ENCODE peak calls at places on chromosomes 12 and 14, in four cellular contexts. One of them, this sample, is unnamed.

GRCh38 chr14:92866181-92866752 is 56.7 kb upstream of the CHGA start:
- DNase-seq in right lobe of liver: no peak
- DNase-seq in GM23338: no peak
- DNase-seq in upper lobe of right lung: no peak
- DNase-seq in this sample: no peak

GRCh38 chr14:75268638-75269550 is 9.7 kb upstream of the FOS start:
- DNase-seq in right lobe of liver: no peak
- DNase-seq in GM23338: peak
- DNase-seq in upper lobe of right lung: no peak
- DNase-seq in this sample: no peak

GRCh38 chr14:61662001-61662400 is 33.3 kb upstream of the HIF1A start:
- DNase-seq in GM23338: no peak
- DNase-seq in upper lobe of right lung: no peak
- DNase-seq in right lobe of liver: no peak
- DNase-seq in this sample: no peak

GRCh38 chr12:122062832-122063690 is 15.5 kb upstream of the MLXIP start:
- DNase-seq in upper lobe of right lung: no peak
- DNase-seq in GM23338: no peak
- DNase-seq in right lobe of liver: peak
- DNase-seq in this sample: peak

GRCh38 chr12:115163710-115164109 is 479.7 kb upstream of the TBX3 start:
- DNase-seq in GM23338: no peak
- DNase-seq in right lobe of liver: no peak
- DNase-seq in upper lobe of right lung: no peak
- DNase-seq in this sample: no peak

GRCh38 chr12:104903648-104904423 is 54.3 kb downstream of the SLC41A2 start:
- DNase-seq in right lobe of liver: no peak
- DNase-seq in upper lobe of right lung: no peak
- DNase-seq in GM23338: no peak
- DNase-seq in this sample: no peak

GRCh38 chr12:106767954-106768501 is 6.5 kb upstream of the RIC8B start:
- DNase-seq in GM23338: peak
- DNase-seq in upper lobe of right lung: no peak
- DNase-seq in right lobe of liver: peak
- DNase-seq in this sample: no peak

GRCh38 chr12:18747960-18748359 is 10.0 kb downstream of the CAPZA3 start:
- DNase-seq in GM23338: peak
- DNase-seq in right lobe of liver: no peak
- DNase-seq in upper lobe of right lung: no peak
- DNase-seq in this sample: no peak

GRCh38 chr12:89779090-89779489 is 70.5 kb upstream of the ATP2B1 start:
- DNase-seq in GM23338: no peak
- DNase-seq in upper lobe of right lung: no peak
- DNase-seq in right lobe of liver: no peak
- DNase-seq in this sample: no peak

GRCh38 chr14:92963301-92964123 is 40.6 kb downstream of the CHGA start:
- DNase-seq in upper lobe of right lung: no peak
- DNase-seq in right lobe of liver: peak
- DNase-seq in GM23338: no peak
- DNase-seq in this sample: peak

GRCh38 chr12:114400925-114401324 is 5.0 kb downstream of the TBX5 start:
- DNase-seq in GM23338: peak
- DNase-seq in right lobe of liver: no peak
- DNase-seq in upper lobe of right lung: no peak
- DNase-seq in this sample: no peak

DNA sequence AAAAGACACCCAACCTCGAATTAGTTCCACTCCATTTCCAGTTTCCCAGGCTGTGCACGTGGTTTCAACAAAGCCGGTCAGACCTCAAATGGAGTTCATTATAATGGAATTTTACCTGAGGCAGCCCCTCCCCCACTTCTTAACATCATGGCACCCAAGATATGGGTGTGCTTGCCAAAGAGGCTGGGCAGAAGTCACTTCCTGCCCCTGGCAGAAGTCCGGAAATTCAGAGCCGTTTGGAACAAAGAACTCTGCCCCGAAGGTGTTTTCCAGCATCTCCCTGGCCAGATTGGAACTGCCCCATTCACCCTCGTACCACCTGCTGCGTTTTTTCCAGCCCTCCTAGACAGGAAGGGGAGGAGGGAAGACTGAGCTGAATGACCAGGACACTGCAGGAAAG is 8.2 kb downstream of the VDR start:
- DNase-seq in upper lobe of right lung: no peak
- DNase-seq in GM23338: peak
- DNase-seq in right lobe of liver: no peak
- DNase-seq in this sample: no peak
- H3K27ac ChIP-seq in upper lobe of right lung: no peak
- H3K27ac ChIP-seq in GM23338: no peak
- H3K27ac ChIP-seq in right lobe of liver: no peak
- H3K27ac ChIP-seq in this sample: peak

GRCh38 chr12:27233814-27234213 is 10.3 kb upstream of the STK38L start:
- DNase-seq in GM23338: peak
- DNase-seq in right lobe of liver: no peak
- DNase-seq in upper lobe of right lung: no peak
- DNase-seq in this sample: no peak
- TF ChIP-seq CTCF in GM23338: peak
- TF ChIP-seq CTCF in right lobe of liver: no peak
- TF ChIP-seq CTCF in upper lobe of right lung: no peak
- TF ChIP-seq CTCF in this sample: no peak

GRCh38 chr12:22624573-22624907 is 431 bp upstream of the ETNK1 start:
- DNase-seq in right lobe of liver: no peak
- DNase-seq in upper lobe of right lung: no peak
- DNase-seq in GM23338: no peak
- DNase-seq in this sample: no peak

GRCh38 chr12:22627351-22627750 is 2.4 kb downstream of the ETNK1 start:
- DNase-seq in GM23338: no peak
- DNase-seq in right lobe of liver: no peak
- DNase-seq in upper lobe of right lung: no peak
- DNase-seq in this sample: no peak

GRCh38 chr12:22625671-22626251 is 790 bp downstream of the ETNK1 start:
- DNase-seq in upper lobe of right lung: no peak
- DNase-seq in GM23338: peak
- DNase-seq in right lobe of liver: no peak
- DNase-seq in this sample: no peak

GRCh38 chr12:22626429-22626828 is 1.5 kb downstream of the ETNK1 start:
- DNase-seq in upper lobe of right lung: no peak
- DNase-seq in GM23338: no peak
- DNase-seq in right lobe of liver: no peak
- DNase-seq in this sample: no peak

DNA sequence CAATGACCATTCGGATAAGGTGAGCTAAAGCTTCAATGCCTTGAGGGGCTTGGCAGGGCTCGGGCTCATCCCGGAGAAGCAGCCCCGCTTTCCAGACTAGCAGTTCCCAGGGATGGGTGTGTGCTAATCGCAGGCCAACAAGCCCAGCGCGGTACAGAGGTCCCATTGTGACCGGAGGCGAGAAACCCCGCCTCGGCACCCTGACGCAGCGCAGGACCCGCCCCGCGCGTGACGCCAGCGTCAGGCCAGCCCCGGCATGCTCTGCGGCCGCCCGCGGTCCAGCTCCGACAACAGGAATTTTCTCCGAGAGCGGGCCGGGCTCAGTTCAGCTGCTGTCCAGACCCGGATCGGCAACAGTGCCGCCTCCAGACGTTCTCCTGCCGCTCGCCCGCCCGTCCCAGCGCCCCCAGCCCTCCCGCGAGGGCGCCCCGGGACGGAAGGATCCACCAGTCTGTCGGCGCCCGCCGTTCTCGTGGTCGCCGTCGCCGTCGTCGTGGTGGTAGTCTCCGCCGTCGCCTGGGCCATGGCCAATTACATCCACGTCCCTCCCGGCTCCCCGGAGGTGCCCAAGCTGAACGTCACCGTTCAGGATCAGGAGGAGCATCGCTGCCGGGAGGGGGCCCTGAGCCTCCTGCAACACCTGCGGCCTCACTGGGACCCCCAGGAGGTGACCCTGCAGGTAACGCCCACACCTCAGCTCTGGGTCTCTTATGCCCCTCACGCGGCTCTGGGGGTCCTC is at the start of gene ETNK1:
- DNase-seq in right lobe of liver: peak
- DNase-seq in GM23338: peak
- DNase-seq in upper lobe of right lung: peak
- DNase-seq in this sample: peak
- H3K27ac ChIP-seq in right lobe of liver: peak
- H3K27ac ChIP-seq in GM23338: peak
- H3K27ac ChIP-seq in upper lobe of right lung: peak
- H3K27ac ChIP-seq in this sample: peak

GRCh38 chr14:59895721-59896120 is 24.2 kb upstream of the LRRC9 start:
- DNase-seq in GM23338: no peak
- DNase-seq in upper lobe of right lung: no peak
- DNase-seq in right lobe of liver: no peak
- DNase-seq in this sample: no peak

GRCh38 chr14:59900536-59900935 is 19.4 kb upstream of the LRRC9 start:
- DNase-seq in GM23338: no peak
- DNase-seq in right lobe of liver: no peak
- DNase-seq in upper lobe of right lung: no peak
- DNase-seq in this sample: no peak

GRCh38 chr14:59897757-59898383 is 22.1 kb upstream of the LRRC9 start:
- DNase-seq in GM23338: peak
- DNase-seq in upper lobe of right lung: no peak
- DNase-seq in right lobe of liver: no peak
- DNase-seq in this sample: no peak
- TF ChIP-seq CTCF in GM23338: peak
- TF ChIP-seq CTCF in upper lobe of right lung: peak
- TF ChIP-seq CTCF in right lobe of liver: peak
- TF ChIP-seq CTCF in this sample: peak

GRCh38 chr12:45878630-45879255 is 111.6 kb downstream of the SCAF11 start:
- DNase-seq in upper lobe of right lung: no peak
- DNase-seq in GM23338: no peak
- DNase-seq in right lobe of liver: no peak
- DNase-seq in this sample: no peak

GRCh38 chr12:45877069-45877468 is 113.3 kb downstream of the SCAF11 start:
- DNase-seq in right lobe of liver: no peak
- DNase-seq in GM23338: no peak
- DNase-seq in upper lobe of right lung: no peak
- DNase-seq in this sample: no peak

DNA sequence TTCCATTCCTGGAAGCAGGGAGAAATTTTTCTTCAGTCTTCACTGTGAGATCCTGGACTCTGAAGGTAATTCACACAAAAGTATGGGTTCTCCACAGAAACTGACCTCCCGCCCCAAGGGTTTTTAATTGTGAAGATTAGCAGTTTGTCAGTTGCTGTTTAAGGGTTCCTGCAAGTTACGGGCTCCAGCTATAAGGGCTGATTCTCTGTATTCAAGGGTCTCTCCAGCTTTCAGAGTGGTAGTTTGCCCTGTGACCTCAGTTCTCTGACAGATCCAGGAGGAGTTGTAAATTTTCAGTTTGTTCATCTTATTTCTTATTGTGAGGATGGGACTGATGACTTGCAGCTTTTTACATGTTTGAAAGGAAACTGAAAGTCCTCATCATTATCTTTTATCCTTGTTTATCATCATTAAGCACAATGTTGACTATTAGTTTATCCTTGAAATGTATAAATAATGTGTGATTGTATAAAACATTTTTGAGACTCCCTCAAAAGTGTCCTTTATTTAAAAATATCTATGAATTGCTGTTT is 110.9 kb downstream of the SCAF11 start:
- DNase-seq in GM23338: no peak
- DNase-seq in right lobe of liver: no peak
- DNase-seq in upper lobe of right lung: no peak
- DNase-seq in this sample: no peak
- H3K27ac ChIP-seq in GM23338: no peak
- H3K27ac ChIP-seq in right lobe of liver: no peak
- H3K27ac ChIP-seq in upper lobe of right lung: peak
- H3K27ac ChIP-seq in this sample: peak

GRCh38 chr12:83823386-83824045 is 1089.1 kb downstream of the SLC6A15 start:
- DNase-seq in upper lobe of right lung: no peak
- DNase-seq in GM23338: peak
- DNase-seq in right lobe of liver: peak
- DNase-seq in this sample: peak
- TF ChIP-seq CTCF in upper lobe of right lung: peak
- TF ChIP-seq CTCF in GM23338: peak
- TF ChIP-seq CTCF in right lobe of liver: peak
- TF ChIP-seq CTCF in this sample: peak

GRCh38 chr12:93846936-93847516 is 169.9 kb downstream of the CRADD start:
- DNase-seq in right lobe of liver: no peak
- DNase-seq in upper lobe of right lung: no peak
- DNase-seq in GM23338: no peak
- DNase-seq in this sample: no peak

GRCh38 chr12:93850476-93850875 is 173.3 kb downstream of the CRADD start:
- DNase-seq in right lobe of liver: no peak
- DNase-seq in GM23338: no peak
- DNase-seq in upper lobe of right lung: no peak
- DNase-seq in this sample: no peak

GRCh38 chr12:93848453-93849120 is 171.4 kb downstream of the CRADD start:
- DNase-seq in upper lobe of right lung: no peak
- DNase-seq in right lobe of liver: no peak
- DNase-seq in GM23338: no peak
- DNase-seq in this sample: no peak

GRCh38 chr12:93849946-93850345 is 172.8 kb downstream of the CRADD start:
- DNase-seq in upper lobe of right lung: no peak
- DNase-seq in right lobe of liver: no peak
- DNase-seq in GM23338: no peak
- DNase-seq in this sample: peak

DNA sequence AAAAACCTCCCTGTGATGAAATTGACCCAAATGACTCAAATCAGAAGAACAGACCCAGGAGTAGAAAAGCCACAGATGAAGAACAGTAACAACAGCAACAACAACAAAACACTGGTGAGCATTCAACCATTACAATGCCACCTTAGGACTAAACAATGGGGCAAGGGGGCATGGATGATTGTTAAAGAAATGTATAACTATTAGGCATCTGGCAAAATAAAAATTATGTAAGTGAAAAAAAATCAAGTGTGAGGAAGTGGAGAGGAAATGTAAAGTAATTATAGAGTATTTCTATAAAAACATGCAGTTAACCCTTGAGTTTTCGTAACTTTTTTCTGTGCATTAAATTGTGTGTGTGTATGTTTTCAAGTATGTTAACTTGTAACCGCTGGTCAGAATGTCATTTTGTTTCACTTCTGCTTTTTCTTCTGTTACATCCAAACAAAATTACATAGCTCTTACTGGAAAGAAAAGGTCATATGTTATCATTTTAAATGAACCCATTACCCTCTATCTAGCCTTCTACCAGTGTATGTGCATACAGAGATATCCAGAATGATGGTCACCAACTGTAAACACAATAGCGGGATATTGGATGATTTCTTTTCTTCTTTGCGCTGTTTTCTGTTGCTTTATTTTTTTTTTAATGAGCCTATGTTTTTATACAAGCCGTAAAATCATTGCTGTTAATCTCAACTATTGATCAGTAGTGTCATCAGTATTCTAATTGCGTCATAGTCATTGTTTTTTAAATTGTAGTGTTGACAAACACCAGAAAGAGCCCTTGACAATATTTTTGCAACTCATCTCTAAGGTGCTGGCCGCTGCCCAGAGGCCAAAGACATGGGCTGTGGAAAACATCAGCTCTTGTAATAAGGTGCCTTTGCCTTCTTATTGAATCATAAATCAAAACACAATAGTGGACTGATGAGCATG is 170.6 kb downstream of the CRADD start:
- DNase-seq in upper lobe of right lung: no peak
- DNase-seq in right lobe of liver: no peak
- DNase-seq in GM23338: no peak
- DNase-seq in this sample: no peak
- H3K27ac ChIP-seq in upper lobe of right lung: peak
- H3K27ac ChIP-seq in right lobe of liver: no peak
- H3K27ac ChIP-seq in GM23338: no peak
- H3K27ac ChIP-seq in this sample: no peak

GRCh38 chr12:4107436-4107878 is 166.1 kb upstream of the CCND2 start:
- DNase-seq in upper lobe of right lung: no peak
- DNase-seq in right lobe of liver: no peak
- DNase-seq in GM23338: peak
- DNase-seq in this sample: no peak
- TF ChIP-seq CTCF in upper lobe of right lung: peak
- TF ChIP-seq CTCF in right lobe of liver: peak
- TF ChIP-seq CTCF in GM23338: peak
- TF ChIP-seq CTCF in this sample: peak

This sample was measured in kidney.